ENCODE peak calls at places on chromosomes 2 and 18, in nine cellular contexts. Z is body of pancreas; G is brain microvascular endothelial cell; I is MM.1S; C is astrocyte; P is aorta; U is CD4-positive, alpha-beta memory T cell; V is breast epithelium; M is cardiac muscle cell. A is an unnamed sample.

GRCh38 chr2:186610785-186611184 is 20.9 kb downstream of the ITGAV start:
- DNase-seq in Z (no peak), G (no peak), I (no peak), C (no peak), P (no peak), U (no peak), V (no peak), M (no peak), A (no peak)

GRCh38 chr2:231666171-231667095 is 41.9 kb upstream of the PTMA start:
- DNase-seq in Z (peak; percentile 98), G (peak; percentile 78), I (peak; percentile 51), C (peak; percentile 74), P (peak; percentile 98), U (no peak), V (peak; percentile 89), M (peak; percentile 98), A (peak; percentile 98)

GRCh38 chr2:74917702-74918619 is 40.5 kb upstream of the POLE4 start:
- DNase-seq in Z (no peak), G (peak; percentile 55), I (no peak), C (peak; percentile 59), P (no peak), U (no peak), V (no peak), M (peak; percentile 44), A (peak; percentile 19)

GRCh38 chr2:215535125-215535668 is 99.3 kb upstream of the FN1 start:
- DNase-seq in Z (no peak), G (no peak), I (no peak), C (peak; percentile 43), P (no peak), U (no peak), V (no peak), M (no peak), A (no peak)

GRCh38 chr2:18684202-18685040 is 95.1 kb upstream of the NT5C1B start:
- DNase-seq in Z (no peak), G (no peak), I (peak; percentile 8), C (peak; percentile 10), P (no peak), U (no peak), V (no peak), M (no peak), A (no peak)

GRCh38 chr2:134406311-134406710 is 152.4 kb downstream of the MGAT5 start:
- DNase-seq in Z (peak; percentile 18), G (no peak), I (no peak), C (no peak), P (no peak), U (no peak), V (no peak), M (no peak), A (no peak)

GRCh38 chr2:168060956-168061750 is 186.2 kb downstream of the STK39 start:
- DNase-seq in Z (no peak), G (peak; percentile 37), I (no peak), C (peak; percentile 20), P (no peak), U (no peak), V (no peak), M (no peak), A (no peak)

GRCh38 chr2:72031346-72032115 is 116.1 kb downstream of the CYP26B1 start:
- DNase-seq in Z (no peak), G (no peak), I (no peak), C (peak; percentile 12), P (no peak), U (no peak), V (no peak), M (no peak), A (no peak)

GRCh38 chr2:186575302-186575701 is 14.6 kb upstream of the ITGAV start:
- DNase-seq in Z (peak; percentile 73), G (peak; percentile 98), I (no peak), C (peak; percentile 99), P (peak; percentile 71), U (no peak), V (no peak), M (peak; percentile 36), A (peak; percentile 79)

GRCh38 chr18:78049281-78049680 is 799.6 kb downstream of the GALR1 start:
- DNase-seq in Z (no peak), G (no peak), I (no peak), C (no peak), P (no peak), U (no peak), V (no peak), M (no peak), A (no peak)

GRCh38 chr2:62919041-62919440 is 131.6 kb upstream of the OTX1 start:
- DNase-seq in Z (no peak), G (no peak), I (no peak), C (no peak), P (no peak), U (no peak), V (no peak), M (no peak), A (no peak)

DNA sequence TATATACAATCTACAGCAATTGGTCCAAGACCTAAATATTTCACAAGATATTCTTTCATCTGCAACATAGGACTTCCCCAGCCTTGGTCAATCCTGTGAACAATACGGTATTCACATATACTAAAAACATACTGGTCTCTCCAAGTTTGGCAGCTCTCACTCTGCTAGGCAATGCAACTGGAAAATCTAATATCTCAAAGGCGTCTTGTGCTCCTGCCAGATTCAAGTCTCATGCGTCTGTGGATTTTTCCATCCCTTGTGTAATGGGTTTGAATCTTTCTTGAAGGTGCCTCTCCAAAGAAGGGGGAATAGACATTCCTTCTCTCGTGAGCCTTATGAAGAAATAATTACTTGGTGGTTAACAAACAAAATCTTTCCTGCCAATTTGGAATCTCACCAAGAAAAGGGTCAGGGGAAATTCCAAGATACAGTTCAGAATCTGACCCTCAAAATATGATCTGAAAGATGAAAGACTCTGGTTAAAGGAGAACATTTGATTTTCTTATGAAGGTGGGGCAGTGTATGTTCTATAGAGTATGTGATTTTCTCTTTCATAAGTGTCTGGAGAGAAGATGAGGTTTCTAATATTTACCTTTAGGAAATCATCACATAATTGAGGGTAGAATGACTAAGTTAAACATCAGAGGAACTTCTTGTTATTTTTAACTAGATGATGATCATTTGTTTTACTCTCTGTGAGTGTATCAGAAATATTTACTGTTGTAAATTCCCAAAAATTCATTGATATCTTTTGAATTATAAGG is 27.6 kb upstream of the MBOAT2 start:
- DNase-seq in Z (no peak), G (no peak), I (no peak), C (peak; percentile 22), P (no peak), U (no peak), V (no peak), M (no peak), A (peak; percentile 42)
- H3K4me3 ChIP-seq in Z (no peak overlapping the region), G (no peak overlapping the region), I (no peak overlapping the region), C (no peak overlapping the region), P (no peak overlapping the region), U (no peak overlapping the region), V (no peak overlapping the region), M (no peak overlapping the region), A (no peak overlapping the region)

GRCh38 chr18:23521907-23522306 is 18.6 kb downstream of the RMC1 start:
- DNase-seq in Z (no peak), G (no peak), I (no peak), C (no peak), P (no peak), U (no peak), V (no peak), M (no peak), A (no peak)

GRCh38 chr18:23512641-23513040 is 9.3 kb downstream of the RMC1 start:
- DNase-seq in Z (no peak), G (no peak), I (no peak), C (no peak), P (no peak), U (no peak), V (no peak), M (no peak), A (no peak)

GRCh38 chr18:23519725-23520124 is 16.4 kb downstream of the RMC1 start:
- DNase-seq in Z (no peak), G (peak; percentile 51), I (no peak), C (no peak), P (no peak), U (no peak), V (no peak), M (no peak), A (no peak)

GRCh38 chr18:23515911-23516546 is 12.7 kb downstream of the RMC1 start:
- DNase-seq in Z (peak; percentile 80), G (peak; percentile 76), I (peak; percentile 69), C (peak; percentile 43), P (peak; percentile 83), U (peak; percentile 75), V (peak; percentile 51), M (peak; percentile 88), A (peak; percentile 49)
- H3K36me3 ChIP-seq in Z (peaks cover 25% of the 10 kb centered on the region), G (peaks cover 36% of the 10 kb centered on the region), I (peaks cover 3% of the 10 kb centered on the region), C (peaks cover 17% of the 10 kb centered on the region), P (no peaks in the 10 kb centered on the region), U (peaks cover 50% of the 10 kb centered on the region), V (no peaks in the 10 kb centered on the region), M (peaks cover 17% of the 10 kb centered on the region), A (peaks cover 28% of the 10 kb centered on the region)

GRCh38 chr18:21830533-21830932 is 89.9 kb downstream of the MIB1 start:
- DNase-seq in Z (no peak), G (no peak), I (no peak), C (no peak), P (no peak), U (no peak), V (no peak), M (no peak), A (no peak)
- H3K4me3 ChIP-seq in Z (no peak overlapping the region), G (no peak overlapping the region), I (no peak overlapping the region), C (no peak overlapping the region), P (peak overlapping the region; percentile 82), U (no peak overlapping the region), V (no peak overlapping the region), M (peak overlapping the region; percentile 56), A (no peak overlapping the region)

GRCh38 chr2:239239607-239240479 is 161.0 kb downstream of the HDAC4 start:
- DNase-seq in Z (no peak), G (no peak), I (no peak), C (no peak), P (no peak), U (no peak), V (no peak), M (no peak), A (no peak)

GRCh38 chr2:239238381-239238780 is 162.4 kb downstream of the HDAC4 start:
- DNase-seq in Z (no peak), G (no peak), I (no peak), C (no peak), P (no peak), U (no peak), V (no peak), M (no peak), A (no peak)

GRCh38 chr2:239238839-239239606 is 161.8 kb downstream of the HDAC4 start:
- DNase-seq in Z (no peak), G (no peak), I (no peak), C (no peak), P (no peak), U (no peak), V (no peak), M (no peak), A (no peak)

GRCh38 chr2:239241431-239241830 is 159.4 kb downstream of the HDAC4 start:
- DNase-seq in Z (no peak), G (no peak), I (no peak), C (no peak), P (no peak), U (no peak), V (no peak), M (no peak), A (no peak)

DNA sequence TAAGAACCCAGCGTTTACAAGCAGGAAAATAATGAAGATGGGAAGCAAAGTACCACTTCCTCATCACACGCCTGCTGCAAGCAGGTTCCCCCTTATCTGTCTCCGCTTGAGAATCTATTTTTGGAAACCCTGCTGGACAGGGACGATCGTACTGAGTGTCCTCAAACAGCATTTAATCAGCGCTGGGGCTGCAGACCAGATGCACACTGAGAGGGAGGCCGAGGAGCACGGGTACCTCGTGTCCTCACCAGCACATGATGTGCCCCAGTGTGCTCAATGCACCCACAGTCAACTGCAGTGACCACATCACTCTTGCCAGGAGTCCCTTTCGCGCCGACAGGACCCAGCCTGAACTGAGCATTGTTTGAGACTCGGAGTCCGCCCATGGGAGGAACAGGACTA is 160.3 kb downstream of the HDAC4 start:
- DNase-seq in Z (peak; percentile 76), G (no peak), I (no peak), C (no peak), P (no peak), U (no peak), V (no peak), M (no peak), A (no peak)
- H3K36me3 ChIP-seq in Z (no peaks in the 10 kb centered on the region), G (no peaks in the 10 kb centered on the region), I (no peaks in the 10 kb centered on the region), C (no peaks in the 10 kb centered on the region), P (no peaks in the 10 kb centered on the region), U (no peaks in the 10 kb centered on the region), V (no peaks in the 10 kb centered on the region), M (no peaks in the 10 kb centered on the region), A (no peaks in the 10 kb centered on the region)

A was measured in MG63.